ENCODE peak calls at places on chromosome 21, in six cellular contexts. L is keratinocyte; R is right lobe of liver; P is CD8-positive, alpha-beta T cell; C is sigmoid colon; D is psoas muscle. O is an unnamed sample.

GRCh38 chr21:45339430-45340405 is 52.0 kb upstream of the POFUT2 start:
- DNase-seq in P (no peak), R (peak; percentile 17), L (no peak), D (no peak), C (no peak), O (no peak)

GRCh38 chr21:14603202-14603601 is 57.1 kb upstream of the SAMSN1 start:
- DNase-seq in P (no peak), R (no peak), C (no peak), L (no peak), D (no peak), O (no peak)

GRCh38 chr21:40015818-40016217 is 148.6 kb downstream of the PCP4 start:
- DNase-seq in D (no peak), C (no peak), R (no peak), P (no peak), L (no peak), O (no peak)

GRCh38 chr21:38668067-38668466 is 137.7 kb upstream of the ETS2 start:
- DNase-seq in D (no peak), R (no peak), P (no peak), C (no peak), L (no peak), O (no peak)

GRCh38 chr21:45210461-45210983 is 77.2 kb downstream of the POFUT2 start:
- DNase-seq in R (no peak), L (no peak), C (no peak), D (no peak), P (no peak), O (no peak)

GRCh38 chr21:43854773-43855633 is 10.0 kb upstream of the AGPAT3 start:
- DNase-seq in D (no peak), C (no peak), L (no peak), R (peak; percentile 45), P (no peak), O (no peak)

GRCh38 chr21:18803624-18804023 is 400.0 kb upstream of the TMPRSS15 start:
- DNase-seq in C (no peak), D (no peak), L (no peak), R (no peak), P (no peak), O (no peak)

GRCh38 chr21:45330075-45330781 is 42.5 kb upstream of the POFUT2 start:
- DNase-seq in D (peak; percentile 23), P (no peak), C (peak; percentile 81), R (peak; percentile 92), L (no peak), O (peak; percentile 71)

GRCh38 chr21:20451051-20451450 is 547.2 kb upstream of the NCAM2 start:
- DNase-seq in D (no peak), C (no peak), R (no peak), L (no peak), P (no peak), O (no peak)

GRCh38 chr21:38831526-38832467 is 26.1 kb downstream of the ETS2 start:
- DNase-seq in L (no peak), C (peak; percentile 95), D (peak; percentile 62), P (no peak), R (no peak), O (no peak)

GRCh38 chr21:16912075-16912474 is 600.8 kb upstream of the CXADR start:
- DNase-seq in R (no peak), L (no peak), C (no peak), D (no peak), P (no peak), O (no peak)

GRCh38 chr21:45975017-45975595 is 6.5 kb upstream of the COL6A1 start:
- DNase-seq in L (no peak), P (no peak), R (peak; percentile 51), D (peak; percentile 66), C (peak; percentile 95), O (peak; percentile 47)

GRCh38 chr21:15221799-15222386 is 157.1 kb upstream of the NRIP1 start:
- DNase-seq in D (peak; percentile 50), R (peak; percentile 81), P (no peak), L (peak; percentile 94), C (no peak), O (peak; percentile 94)

GRCh38 chr21:44262338-44263048 is 796 bp upstream of the DNMT3L start:
- DNase-seq in C (no peak), D (no peak), P (no peak), L (no peak), R (peak; percentile 39), O (no peak)

GRCh38 chr21:46475296-46475695 is 16.6 kb downstream of the DIP2A start:
- DNase-seq in D (no peak), P (no peak), L (no peak), C (no peak), R (no peak), O (no peak)

GRCh38 chr21:43720539-43721224 is 1.8 kb downstream of the PDXK start:
- DNase-seq in P (no peak), D (no peak), R (no peak), L (no peak), C (no peak), O (no peak)

GRCh38 chr21:46425566-46425965 is 33.1 kb upstream of the DIP2A start:
- DNase-seq in L (no peak), D (no peak), C (no peak), R (no peak), P (peak; percentile 81), O (no peak)

GRCh38 chr21:45353200-45353599 is 51.8 kb upstream of the COL18A1 start:
- DNase-seq in C (no peak), L (no peak), D (no peak), R (no peak), P (no peak), O (no peak)

GRCh38 chr21:20443558-20444155 is 554.6 kb upstream of the NCAM2 start:
- DNase-seq in R (no peak), P (no peak), C (no peak), L (no peak), D (no peak), O (no peak)

GRCh38 chr21:45981641-45982255 is at the start of gene COL6A1:
- DNase-seq in P (no peak), L (no peak), R (peak; percentile 73), C (peak; percentile 91), D (peak; percentile 67), O (peak; percentile 65)

GRCh38 chr21:35190201-35190701 is 141.1 kb upstream of the RUNX1 start:
- DNase-seq in R (no peak), L (no peak), D (no peak), P (no peak), C (no peak), O (no peak)
- H3K4me3 ChIP-seq in R (no peak overlapping the region), L (peak overlapping the region; percentile 5), D (no peak overlapping the region), P (no peak overlapping the region), C (no peak overlapping the region), O (no peak overlapping the region)

GRCh38 chr21:37281993-37282392 is 14.9 kb upstream of the VPS26C start:
- DNase-seq in L (no peak), R (no peak), D (no peak), C (no peak), P (peak; percentile 9), O (no peak)
- TF ChIP-seq CTCF in L (no peak), R (no peak), D (no peak), C (no peak), P (no peak), O (no peak)

DNA sequence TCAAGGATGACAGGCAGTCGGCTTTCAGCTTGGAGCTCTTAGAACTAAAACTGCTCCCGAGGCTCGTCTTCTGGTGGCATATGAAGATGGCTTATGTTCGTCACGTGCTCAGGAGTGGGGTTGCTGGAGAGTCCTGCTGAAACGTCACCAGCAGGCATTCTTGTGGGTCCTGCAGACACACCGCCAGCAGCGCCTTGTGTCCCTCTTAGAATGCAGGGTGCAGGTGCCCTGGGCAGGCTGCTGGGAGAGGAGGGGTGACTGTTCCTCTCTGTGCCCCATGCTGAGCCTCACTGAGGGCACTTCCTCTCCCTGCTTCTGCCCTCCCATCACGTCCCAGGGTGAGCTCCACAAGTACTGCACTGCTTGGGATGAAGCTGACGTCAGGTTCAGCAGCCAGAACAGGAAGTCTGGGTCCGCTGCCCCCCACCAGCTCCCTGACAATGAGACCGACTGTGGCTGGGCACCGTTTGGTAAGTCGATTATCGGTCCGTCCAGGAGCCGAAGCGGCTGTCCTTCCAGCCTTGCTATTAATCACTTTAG is 20.8 kb downstream of the SLC37A1 start:
- DNase-seq in P (no peak), R (no peak), C (peak; percentile 75), D (no peak), L (no peak), O (no peak)
- H3K4me3 ChIP-seq in P (no peak overlapping the region), R (no peak overlapping the region), C (no peak overlapping the region), D (no peak overlapping the region), L (no peak overlapping the region), O (no peak overlapping the region)

DNA sequence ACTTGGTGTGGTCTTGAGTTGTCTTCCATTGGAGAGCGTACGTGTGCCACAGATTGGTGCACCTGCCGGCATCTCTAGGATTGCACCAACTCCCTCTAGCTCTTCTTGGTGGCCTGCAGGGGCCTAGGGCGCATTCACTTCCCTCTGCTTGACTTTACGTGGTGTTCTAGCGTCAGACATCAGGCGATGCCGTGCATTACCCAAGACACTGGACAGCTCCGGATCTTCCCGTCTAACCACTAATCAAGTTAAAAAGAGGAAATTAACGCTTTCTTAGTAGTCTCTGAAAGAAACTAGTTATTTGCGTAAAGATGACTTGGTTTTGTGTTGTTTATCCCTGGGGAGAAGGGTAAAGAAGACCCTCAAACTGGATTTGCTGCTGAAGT is 510 bp upstream of the IL10RB start:
- DNase-seq in P (peak; percentile 20), D (peak; percentile 40), L (no peak), C (peak; percentile 79), R (peak; percentile 72), O (no peak)
- TF ChIP-seq CTCF in P (no peak), D (no peak), L (no peak), C (no peak), R (no peak), O (no peak)

DNA sequence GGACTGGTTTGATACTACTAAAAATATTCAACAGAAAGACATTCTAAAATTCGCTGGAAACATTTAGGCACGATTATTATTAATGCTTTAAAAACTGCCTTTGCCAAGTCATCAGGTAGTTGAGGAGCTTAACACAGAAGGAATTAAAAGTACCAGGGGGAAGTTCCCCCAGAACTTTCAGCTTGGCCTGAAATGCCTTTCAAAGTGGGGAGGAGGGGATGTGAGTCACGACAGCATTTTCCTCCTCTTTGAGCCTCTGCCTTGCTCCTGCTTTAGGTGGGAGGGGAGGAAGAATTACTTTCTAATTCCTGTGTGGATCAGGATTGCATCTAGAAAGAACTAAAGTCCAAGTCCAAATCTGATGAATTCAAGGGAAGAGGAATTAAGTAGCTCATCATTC is 183.6 kb downstream of the CLIC6 start:
- DNase-seq in L (no peak), P (no peak), C (no peak), R (no peak), D (no peak), O (no peak)
- H3K4me3 ChIP-seq in L (no peak overlapping the region), P (no peak overlapping the region), C (no peak overlapping the region), R (no peak overlapping the region), D (no peak overlapping the region), O (no peak overlapping the region)